ENCODE peak calls at places on chromosome X, in four cellular contexts. Q is spleen, H is GM12865, I is heart right ventricle. D is an unnamed sample.

GRCh38 chrX:118736394-118737010 is 9.1 kb downstream of the IL13RA1 start:
- DNase-seq in H (peak; percentile 37), I (no peak), Q (no peak), D (no peak)

GRCh38 chrX:20042221-20042620 is 51.4 kb upstream of the BCLAF3 start:
- DNase-seq in Q (no peak), H (no peak), I (no peak), D (no peak)

GRCh38 chrX:155923200-155923599 is 42.1 kb downstream of the VAMP7 start:
- DNase-seq in Q (no peak), I (no peak), H (no peak), D (no peak)

GRCh38 chrX:37627602-37628001 is 56.1 kb downstream of the LANCL3 start:
- DNase-seq in Q (no peak), H (no peak), I (no peak), D (no peak)

GRCh38 chrX:37060999-37061398 is 52.8 kb downstream of the FAM47C start:
- DNase-seq in I (no peak), H (peak; percentile 36), Q (no peak), D (peak; percentile 6)

GRCh38 chrX:384861-385260 is 1.8 kb downstream of the PPP2R3B start:
- DNase-seq in H (no peak), I (no peak), Q (no peak), D (no peak)

GRCh38 chrX:117972681-117973080 is 143.9 kb downstream of the KLHL13 start:
- DNase-seq in I (peak; percentile 4), Q (no peak), H (no peak), D (no peak)

GRCh38 chrX:70508296-70508911 is 63.8 kb downstream of the DLG3 start:
- DNase-seq in Q (no peak), H (peak; percentile 36), I (no peak), D (no peak)

GRCh38 chrX:35625714-35626113 is 172.4 kb upstream of the MAGEB16 start:
- DNase-seq in I (no peak), H (no peak), Q (no peak), D (no peak)

GRCh38 chrX:119755981-119756533 is 2.3 kb upstream of the SOWAHD start:
- DNase-seq in H (peak; percentile 92), Q (peak; percentile 76), I (no peak), D (no peak)

GRCh38 chrX:21943460-21944135 is 3.1 kb downstream of the SMS start:
- DNase-seq in H (no peak), I (no peak), Q (no peak), D (no peak)

GRCh38 chrX:22760513-22761057 is 239.2 kb upstream of the DDX53 start:
- DNase-seq in I (no peak), Q (no peak), H (no peak), D (no peak)

GRCh38 chrX:118637997-118638396 is 89.4 kb upstream of the IL13RA1 start:
- DNase-seq in Q (no peak), I (no peak), H (no peak), D (no peak)

GRCh38 chrX:72029473-72030411 is 102.0 kb downstream of the RTL5 start:
- DNase-seq in H (no peak), I (no peak), Q (no peak), D (no peak)

GRCh38 chrX:15838017-15838416 is 16.6 kb downstream of the AP1S2 start:
- DNase-seq in H (peak; percentile 11), I (no peak), Q (no peak), D (no peak)

GRCh38 chrX:44974462-44974861 is 101.5 kb downstream of the KDM6A start:
- DNase-seq in Q (no peak), H (no peak), I (no peak), D (no peak)

DNA sequence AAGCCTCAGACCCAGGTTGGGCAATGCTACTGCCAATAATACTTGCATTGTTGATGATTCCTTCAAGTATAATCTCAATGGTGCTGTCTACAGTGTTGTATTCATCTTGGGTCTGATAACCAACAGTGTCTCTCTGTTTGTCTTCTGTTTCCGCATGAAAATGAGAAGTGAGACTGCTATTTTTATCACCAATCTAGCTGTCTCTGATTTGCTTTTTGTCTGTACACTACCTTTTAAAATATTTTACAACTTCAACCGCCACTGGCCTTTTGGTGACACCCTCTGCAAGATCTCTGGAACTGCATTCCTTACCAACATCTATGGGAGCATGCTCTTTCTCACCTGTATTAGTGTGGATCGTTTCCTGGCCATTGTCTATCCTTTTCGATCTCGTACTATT is 7.4 kb downstream of the LPAR4 start:
- DNase-seq in I (no peak), Q (no peak), H (peak; percentile 46), D (no peak)
- TF ChIP-seq CTCF in I (no peak), Q (no peak), H (no peak), D (no peak)

DNA sequence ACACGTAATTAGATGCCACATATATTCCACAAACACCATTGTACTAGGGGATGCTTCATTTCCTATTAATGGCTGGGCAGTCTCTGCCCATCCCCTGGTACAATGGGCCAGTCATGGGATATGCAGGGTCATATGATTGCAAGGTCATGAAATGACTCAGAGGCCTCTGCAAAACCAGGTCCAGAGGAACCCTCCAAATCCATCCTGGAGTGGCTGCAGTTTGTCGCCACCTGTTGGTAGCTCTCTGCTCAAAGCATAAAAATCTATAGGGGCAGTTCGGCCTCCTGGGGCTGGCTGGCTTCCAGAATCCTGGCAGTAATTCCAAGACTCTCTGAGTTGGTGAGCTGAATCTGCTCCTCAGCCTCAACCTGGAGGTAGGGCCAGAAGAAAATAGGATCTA is 22.9 kb upstream of the PUDP start:
- DNase-seq in Q (no peak), I (no peak), H (peak; percentile 13), D (no peak)
- TF ChIP-seq CTCF in Q (no peak), I (no peak), H (peak; percentile 11), D (no peak)

GRCh38 chrX:25022499-25023325 is 6.9 kb upstream of the ARX start:
- DNase-seq in Q (no peak), I (no peak), H (no peak), D (no peak)
- TF ChIP-seq CTCF in Q (no peak), I (no peak), H (no peak), D (no peak)

GRCh38 chrX:153400146-153401132 is 711 bp downstream of the PNMA6E start:
- DNase-seq in H (peak; percentile 55), Q (peak; percentile 82), I (no peak), D (peak; percentile 56)
- TF ChIP-seq CTCF in H (peak; percentile 88), Q (peak; percentile 43), I (peak; percentile 52), D (peak; percentile 70)

GRCh38 chrX:108139303-108139702 is 47.7 kb downstream of the ATG4A start:
- DNase-seq in Q (no peak), I (no peak), H (peak; percentile 7), D (no peak)
- TF ChIP-seq CTCF in Q (peak; percentile 18), I (peak; percentile 53), H (peak; percentile 30), D (peak; percentile 6)

GRCh38 chrX:129037389-129037788 is 485.9 kb downstream of the SMARCA1 start:
- DNase-seq in I (no peak), Q (no peak), H (no peak), D (no peak)

GRCh38 chrX:129041319-129041718 is 482.0 kb downstream of the SMARCA1 start:
- DNase-seq in I (no peak), H (no peak), Q (no peak), D (no peak)

GRCh38 chrX:129039176-129039575 is 484.1 kb downstream of the SMARCA1 start:
- DNase-seq in I (no peak), H (no peak), Q (no peak), D (no peak)

GRCh38 chrX:129043138-129043537 is 480.2 kb downstream of the SMARCA1 start:
- DNase-seq in H (no peak), Q (no peak), I (no peak), D (no peak)

DNA sequence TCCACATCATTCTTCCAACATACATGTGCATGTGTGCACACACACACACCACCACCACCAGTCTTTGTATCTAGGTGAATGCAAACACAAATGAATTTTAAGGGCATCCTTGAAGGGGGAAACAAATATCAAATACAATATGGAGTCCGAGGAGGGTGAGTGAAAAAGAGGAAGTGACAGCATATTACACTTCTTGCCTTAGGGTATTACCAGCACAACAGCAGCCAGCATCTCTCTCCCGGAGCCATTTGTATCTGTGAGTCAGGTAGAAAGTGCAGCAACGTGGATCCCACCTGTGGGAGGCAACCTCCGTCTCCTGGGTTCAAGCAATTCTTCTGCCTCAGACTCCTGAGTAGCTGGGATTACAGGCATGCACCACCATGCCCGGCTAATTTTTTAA is 483.2 kb downstream of the SMARCA1 start:
- DNase-seq in H (no peak), I (no peak), Q (no peak), D (no peak)
- TF ChIP-seq CTCF in H (no peak), I (no peak), Q (no peak), D (no peak)

GRCh38 chrX:133179500-133179899 is 38.7 kb downstream of the TFDP3 start:
- DNase-seq in H (no peak), I (no peak), Q (no peak), D (no peak)
- TF ChIP-seq CTCF in H (no peak), I (no peak), Q (no peak), D (no peak)

DNA sequence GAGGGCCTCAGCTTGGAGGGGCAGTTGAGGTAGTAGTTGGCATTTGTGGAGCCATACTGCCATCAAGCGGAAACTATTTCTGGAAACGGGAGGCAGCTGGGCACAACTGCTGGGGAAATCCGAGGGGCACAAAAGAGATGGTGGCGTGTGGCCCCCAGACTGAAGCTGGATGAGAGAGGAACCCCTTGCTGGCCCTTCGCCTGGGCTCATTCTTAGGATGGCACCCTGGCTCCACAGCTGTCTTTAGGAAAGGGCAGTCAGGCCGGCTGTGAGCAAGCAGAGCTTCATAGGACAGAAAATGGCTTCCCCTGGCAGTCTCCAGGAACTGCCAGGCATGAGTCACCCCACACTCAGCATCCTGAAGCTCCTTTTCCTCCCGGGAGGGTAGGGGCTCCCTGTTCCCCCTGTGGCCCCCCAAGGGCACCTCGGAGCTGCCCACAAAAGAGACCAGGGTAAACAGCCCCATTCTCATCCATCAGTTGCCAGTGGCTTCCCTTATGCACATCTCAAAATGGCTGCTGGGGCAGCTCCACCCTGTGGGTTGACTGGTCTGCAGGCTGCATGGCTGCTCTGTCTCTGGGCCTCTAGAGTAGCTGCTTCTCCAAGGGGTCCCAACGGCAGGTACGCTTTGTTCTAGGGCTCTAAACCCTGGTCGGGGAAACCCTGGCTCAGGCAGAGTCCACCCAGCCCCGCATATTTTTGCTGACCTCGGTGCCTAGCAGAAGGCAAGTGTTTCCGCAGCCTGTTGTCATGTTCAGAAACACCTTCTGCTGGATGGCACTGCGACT is 64.7 kb downstream of the NBDY start:
- DNase-seq in Q (peak; percentile 62), H (no peak), I (no peak), D (no peak)
- TF ChIP-seq CTCF in Q (no peak), H (no peak), I (no peak), D (no peak)

GRCh38 chrX:68808686-68809357 is 20.0 kb upstream of the EFNB1 start:
- DNase-seq in Q (no peak), H (no peak), I (peak; percentile 21), D (no peak)

GRCh38 chrX:68807818-68808217 is 21.0 kb upstream of the EFNB1 start:
- DNase-seq in H (no peak), Q (no peak), I (no peak), D (no peak)
- TF ChIP-seq CTCF in H (peak; percentile 16), Q (no peak), I (peak; percentile 62), D (no peak)

D was measured in D721Med.